ENCODE peak calls at places on chromosomes 4 and X, in eight cellular contexts. One of them, this sample, is unnamed.

GRCh38 chr4:5980436-5981155 is 37.6 kb downstream of the C4orf50 start:
- DNase-seq in A673: peak
- DNase-seq in lower lobe of right lung: no peak
- DNase-seq in suprapubic skin: no peak
- DNase-seq in AG04450: no peak
- DNase-seq in sigmoid colon: no peak
- DNase-seq in thoracic aorta: no peak
- DNase-seq in IMR-90: no peak
- DNase-seq in this sample: no peak

GRCh38 chr4:41658106-41658505 is 90.4 kb downstream of the PHOX2B start:
- DNase-seq in A673: no peak
- DNase-seq in lower lobe of right lung: no peak
- DNase-seq in suprapubic skin: no peak
- DNase-seq in AG04450: no peak
- DNase-seq in sigmoid colon: no peak
- DNase-seq in thoracic aorta: no peak
- DNase-seq in IMR-90: no peak
- DNase-seq in this sample: no peak

GRCh38 chrX:341541-342101 is 23.0 kb upstream of the GTPBP6 start:
- DNase-seq in A673: no peak
- DNase-seq in lower lobe of right lung: peak
- DNase-seq in suprapubic skin: peak
- DNase-seq in AG04450: no peak
- DNase-seq in sigmoid colon: peak
- DNase-seq in thoracic aorta: no peak
- DNase-seq in IMR-90: no peak
- DNase-seq in this sample: no peak

GRCh38 chrX:7390446-7390845 is 242.5 kb upstream of the PUDP start:
- DNase-seq in A673: no peak
- DNase-seq in lower lobe of right lung: no peak
- DNase-seq in suprapubic skin: no peak
- DNase-seq in AG04450: no peak
- DNase-seq in sigmoid colon: no peak
- DNase-seq in thoracic aorta: no peak
- DNase-seq in IMR-90: no peak
- DNase-seq in this sample: no peak

GRCh38 chrX:52271212-52271611 is 86.5 kb downstream of the MAGED4 start:
- DNase-seq in A673: peak
- DNase-seq in lower lobe of right lung: no peak
- DNase-seq in suprapubic skin: no peak
- DNase-seq in AG04450: no peak
- DNase-seq in sigmoid colon: no peak
- DNase-seq in thoracic aorta: no peak
- DNase-seq in IMR-90: no peak
- DNase-seq in this sample: no peak

GRCh38 chrX:100731441-100732281 is at the start of gene SYTL4:
- DNase-seq in A673: peak
- DNase-seq in lower lobe of right lung: peak
- DNase-seq in suprapubic skin: peak
- DNase-seq in AG04450: no peak
- DNase-seq in sigmoid colon: peak
- DNase-seq in thoracic aorta: no peak
- DNase-seq in IMR-90: no peak
- DNase-seq in this sample: peak

GRCh38 chrX:48958635-48959094 is 1.3 kb upstream of the OTUD5 start:
- DNase-seq in A673: peak
- DNase-seq in lower lobe of right lung: no peak
- DNase-seq in suprapubic skin: peak
- DNase-seq in AG04450: peak
- DNase-seq in sigmoid colon: peak
- DNase-seq in thoracic aorta: peak
- DNase-seq in IMR-90: peak
- DNase-seq in this sample: peak

GRCh38 chr4:55543858-55544257 is 2.9 kb downstream of the CLOCK start:
- DNase-seq in A673: peak
- DNase-seq in lower lobe of right lung: no peak
- DNase-seq in suprapubic skin: no peak
- DNase-seq in AG04450: no peak
- DNase-seq in sigmoid colon: no peak
- DNase-seq in thoracic aorta: no peak
- DNase-seq in IMR-90: peak
- DNase-seq in this sample: no peak

GRCh38 chr4:55851885-55852284 is 1.6 kb upstream of the EXOC1 start:
- DNase-seq in A673: no peak
- DNase-seq in lower lobe of right lung: no peak
- DNase-seq in suprapubic skin: no peak
- DNase-seq in AG04450: no peak
- DNase-seq in sigmoid colon: no peak
- DNase-seq in thoracic aorta: no peak
- DNase-seq in IMR-90: no peak
- DNase-seq in this sample: no peak

GRCh38 chr4:41814565-41814964 is 66.0 kb upstream of the PHOX2B start:
- DNase-seq in A673: peak
- DNase-seq in lower lobe of right lung: no peak
- DNase-seq in suprapubic skin: no peak
- DNase-seq in AG04450: peak
- DNase-seq in sigmoid colon: no peak
- DNase-seq in thoracic aorta: no peak
- DNase-seq in IMR-90: peak
- DNase-seq in this sample: no peak

GRCh38 chr4:25970691-25971427 is 56.8 kb downstream of the SMIM20 start:
- DNase-seq in A673: no peak
- DNase-seq in lower lobe of right lung: no peak
- DNase-seq in suprapubic skin: no peak
- DNase-seq in AG04450: no peak
- DNase-seq in sigmoid colon: no peak
- DNase-seq in thoracic aorta: no peak
- DNase-seq in IMR-90: no peak
- DNase-seq in this sample: no peak

GRCh38 chr4:149279331-149279730 is 536.3 kb downstream of the IQCM start:
- DNase-seq in A673: peak
- DNase-seq in lower lobe of right lung: no peak
- DNase-seq in suprapubic skin: no peak
- DNase-seq in AG04450: no peak
- DNase-seq in sigmoid colon: no peak
- DNase-seq in thoracic aorta: no peak
- DNase-seq in IMR-90: no peak
- DNase-seq in this sample: no peak

GRCh38 chr4:4694296-4694772 is 152.5 kb upstream of the STX18 start:
- DNase-seq in A673: peak
- DNase-seq in lower lobe of right lung: no peak
- DNase-seq in suprapubic skin: no peak
- DNase-seq in AG04450: no peak
- DNase-seq in sigmoid colon: no peak
- DNase-seq in thoracic aorta: no peak
- DNase-seq in IMR-90: peak
- DNase-seq in this sample: no peak

GRCh38 chr4:99135541-99136173 is 8.4 kb downstream of the ADH4 start:
- DNase-seq in A673: no peak
- DNase-seq in lower lobe of right lung: no peak
- DNase-seq in suprapubic skin: no peak
- DNase-seq in AG04450: no peak
- DNase-seq in sigmoid colon: no peak
- DNase-seq in thoracic aorta: no peak
- DNase-seq in IMR-90: no peak
- DNase-seq in this sample: no peak

GRCh38 chr4:117137143-117137542 is 51.8 kb upstream of the TRAM1L1 start:
- DNase-seq in A673: peak
- DNase-seq in lower lobe of right lung: no peak
- DNase-seq in suprapubic skin: no peak
- DNase-seq in AG04450: peak
- DNase-seq in sigmoid colon: no peak
- DNase-seq in thoracic aorta: no peak
- DNase-seq in IMR-90: peak
- DNase-seq in this sample: no peak

GRCh38 chr4:82852751-82853053 is 38.3 kb downstream of the SEC31A start:
- DNase-seq in A673: no peak
- DNase-seq in lower lobe of right lung: no peak
- DNase-seq in suprapubic skin: no peak
- DNase-seq in AG04450: no peak
- DNase-seq in sigmoid colon: no peak
- DNase-seq in thoracic aorta: no peak
- DNase-seq in IMR-90: no peak
- DNase-seq in this sample: no peak

GRCh38 chr4:53908661-53909078 is 155.7 kb downstream of the CHIC2 start:
- DNase-seq in A673: peak
- DNase-seq in lower lobe of right lung: no peak
- DNase-seq in suprapubic skin: no peak
- DNase-seq in AG04450: peak
- DNase-seq in sigmoid colon: peak
- DNase-seq in thoracic aorta: no peak
- DNase-seq in IMR-90: peak
- DNase-seq in this sample: no peak

GRCh38 chr4:31674313-31674947 is 954.3 kb downstream of the PCDH7 start:
- DNase-seq in A673: peak
- DNase-seq in lower lobe of right lung: no peak
- DNase-seq in suprapubic skin: no peak
- DNase-seq in AG04450: no peak
- DNase-seq in sigmoid colon: no peak
- DNase-seq in thoracic aorta: no peak
- DNase-seq in IMR-90: peak
- DNase-seq in this sample: no peak

GRCh38 chrX:42771836-42772335 is 6.1 kb downstream of the PPP1R2C start:
- DNase-seq in A673: no peak
- DNase-seq in lower lobe of right lung: no peak
- DNase-seq in suprapubic skin: no peak
- DNase-seq in AG04450: no peak
- DNase-seq in sigmoid colon: no peak
- DNase-seq in thoracic aorta: no peak
- DNase-seq in IMR-90: no peak
- DNase-seq in this sample: no peak

GRCh38 chrX:42776195-42776594 is 1.8 kb downstream of the PPP1R2C start:
- DNase-seq in A673: no peak
- DNase-seq in lower lobe of right lung: no peak
- DNase-seq in suprapubic skin: no peak
- DNase-seq in AG04450: no peak
- DNase-seq in sigmoid colon: no peak
- DNase-seq in thoracic aorta: no peak
- DNase-seq in IMR-90: no peak
- DNase-seq in this sample: no peak

GRCh38 chrX:42772874-42773273 is 5.1 kb downstream of the PPP1R2C start:
- DNase-seq in A673: no peak
- DNase-seq in lower lobe of right lung: no peak
- DNase-seq in suprapubic skin: no peak
- DNase-seq in AG04450: no peak
- DNase-seq in sigmoid colon: no peak
- DNase-seq in thoracic aorta: no peak
- DNase-seq in IMR-90: no peak
- DNase-seq in this sample: no peak

DNA sequence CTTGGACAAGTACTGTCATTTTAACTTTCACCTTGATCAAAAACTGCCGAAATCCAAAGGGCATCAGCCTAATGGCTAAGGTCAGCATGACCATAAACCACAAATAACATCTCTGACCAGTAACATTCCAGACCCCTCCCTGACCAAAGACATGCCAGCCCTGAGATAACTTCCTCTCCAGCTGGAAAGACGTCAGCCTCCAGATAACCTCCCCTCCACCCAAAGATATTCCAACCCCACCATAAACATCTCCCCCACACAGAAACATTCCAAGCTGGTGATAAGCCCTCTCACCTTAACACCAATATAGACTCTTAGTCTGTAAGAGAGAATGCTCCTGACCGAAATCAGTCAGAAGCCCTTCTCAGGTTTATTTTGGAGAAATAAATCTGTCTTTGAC is 7.4 kb downstream of the PPP1R2C start:
- DNase-seq in A673: no peak
- DNase-seq in lower lobe of right lung: no peak
- DNase-seq in suprapubic skin: no peak
- DNase-seq in AG04450: no peak
- DNase-seq in sigmoid colon: no peak
- DNase-seq in thoracic aorta: no peak
- DNase-seq in IMR-90: no peak
- DNase-seq in this sample: no peak
- H3K4me3 ChIP-seq in A673: no peak
- H3K4me3 ChIP-seq in lower lobe of right lung: no peak
- H3K4me3 ChIP-seq in suprapubic skin: no peak
- H3K4me3 ChIP-seq in AG04450: no peak
- H3K4me3 ChIP-seq in sigmoid colon: no peak
- H3K4me3 ChIP-seq in thoracic aorta: no peak
- H3K4me3 ChIP-seq in IMR-90: no peak
- H3K4me3 ChIP-seq in this sample: no peak

DNA sequence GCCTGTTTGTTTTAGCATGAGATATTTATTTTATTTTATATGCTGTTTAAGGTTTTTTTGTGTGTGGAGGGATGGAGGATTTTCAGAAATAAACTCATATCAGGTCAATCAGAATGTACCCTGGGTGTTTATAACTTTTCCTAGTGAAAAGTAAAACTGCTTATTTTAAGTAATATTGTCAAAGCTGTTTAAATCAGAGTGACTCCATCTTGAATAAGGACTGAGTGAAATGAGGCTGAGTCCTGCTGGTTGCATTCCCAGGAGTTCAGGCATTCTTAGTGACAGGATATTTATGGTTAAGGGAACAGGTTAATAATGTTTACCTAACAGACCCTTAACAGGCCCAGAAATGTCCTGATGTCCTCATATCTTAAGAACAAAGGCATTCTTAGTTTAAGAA is 1160.9 kb upstream of the PCDH7 start:
- DNase-seq in A673: no peak
- DNase-seq in lower lobe of right lung: no peak
- DNase-seq in suprapubic skin: no peak
- DNase-seq in AG04450: no peak
- DNase-seq in sigmoid colon: no peak
- DNase-seq in thoracic aorta: no peak
- DNase-seq in IMR-90: no peak
- DNase-seq in this sample: no peak
- H3K27ac ChIP-seq in A673: no peak
- H3K27ac ChIP-seq in lower lobe of right lung: no peak
- H3K27ac ChIP-seq in suprapubic skin: no peak
- H3K27ac ChIP-seq in AG04450: no peak
- H3K27ac ChIP-seq in sigmoid colon: no peak
- H3K27ac ChIP-seq in thoracic aorta: no peak
- H3K27ac ChIP-seq in IMR-90: no peak
- H3K27ac ChIP-seq in this sample: no peak

DNA sequence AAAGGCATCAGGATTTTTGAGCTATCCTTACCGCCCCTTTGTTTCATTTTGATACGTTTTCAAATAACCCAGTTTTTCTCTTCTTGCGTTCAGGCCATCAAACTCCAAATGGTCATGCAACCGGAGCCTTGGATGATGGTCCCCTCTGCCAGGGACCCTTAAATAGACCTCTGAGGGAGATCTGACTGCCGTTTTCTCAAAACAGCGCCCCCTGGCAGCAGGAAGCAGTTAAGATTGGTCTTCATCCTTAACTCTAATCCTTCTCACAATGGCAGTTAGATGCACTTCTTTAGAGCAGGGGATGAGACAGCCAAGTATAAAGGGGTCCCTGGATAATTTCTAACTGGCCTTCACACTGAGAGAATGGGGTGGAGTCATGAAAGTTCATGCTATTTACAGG is 525.0 kb upstream of the SPANXN1 start:
- DNase-seq in A673: peak
- DNase-seq in lower lobe of right lung: no peak
- DNase-seq in suprapubic skin: no peak
- DNase-seq in AG04450: no peak
- DNase-seq in sigmoid colon: no peak
- DNase-seq in thoracic aorta: no peak
- DNase-seq in IMR-90: no peak
- DNase-seq in this sample: no peak
- TF ChIP-seq CTCF in A673: peak
- TF ChIP-seq CTCF in lower lobe of right lung: no peak
- TF ChIP-seq CTCF in suprapubic skin: no peak
- TF ChIP-seq CTCF in AG04450: no peak
- TF ChIP-seq CTCF in sigmoid colon: no peak
- TF ChIP-seq CTCF in thoracic aorta: no peak
- TF ChIP-seq CTCF in IMR-90: no peak
- TF ChIP-seq CTCF in this sample: no peak

GRCh38 chrX:75421688-75422087 is 101.1 kb downstream of the ZDHHC15 start:
- DNase-seq in A673: no peak
- DNase-seq in lower lobe of right lung: no peak
- DNase-seq in suprapubic skin: no peak
- DNase-seq in AG04450: no peak
- DNase-seq in sigmoid colon: no peak
- DNase-seq in thoracic aorta: no peak
- DNase-seq in IMR-90: no peak
- DNase-seq in this sample: no peak
- H3K4me3 ChIP-seq in A673: no peak
- H3K4me3 ChIP-seq in lower lobe of right lung: no peak
- H3K4me3 ChIP-seq in suprapubic skin: no peak
- H3K4me3 ChIP-seq in AG04450: no peak
- H3K4me3 ChIP-seq in sigmoid colon: no peak
- H3K4me3 ChIP-seq in thoracic aorta: no peak
- H3K4me3 ChIP-seq in IMR-90: no peak
- H3K4me3 ChIP-seq in this sample: no peak

This sample was measured in uterus.